ENCODE peak calls at places on chromosome 12, in five cellular contexts. O is aorta, W is bronchial epithelial cell, X is endodermal cell, R is adrenal gland. N is an unnamed sample.

GRCh38 chr12:114933428-114934160 is 249.6 kb upstream of the TBX3 start:
- DNase-seq in O (no peak), W (no peak), R (peak), X (peak), N (peak)

GRCh38 chr12:8692573-8692972 is 5.2 kb upstream of the RIMKLB start:
- DNase-seq in R (no peak), O (no peak), X (peak), W (peak), N (peak)

GRCh38 chr12:94553130-94553519 is 93.5 kb upstream of the CEP83 start:
- DNase-seq in X (peak), W (peak), R (peak), O (no peak), N (peak)

GRCh38 chr12:92208613-92209121 is 63.0 kb upstream of the BTG1 start:
- DNase-seq in R (no peak), W (peak), X (no peak), O (no peak), N (peak)

GRCh38 chr12:9346866-9347327 is 138.7 kb upstream of the PZP start:
- DNase-seq in O (no peak), W (no peak), X (peak), R (no peak), N (no peak)

GRCh38 chr12:12626471-12626870 is 14.8 kb downstream of the CREBL2 start:
- DNase-seq in W (no peak), O (no peak), X (no peak), R (no peak), N (no peak)

GRCh38 chr12:128918481-128918880 is 65.2 kb downstream of the GLT1D1 start:
- DNase-seq in X (no peak), W (no peak), O (no peak), R (no peak), N (no peak)

GRCh38 chr12:103301642-103302620 is 193.8 kb downstream of the C12orf42 start:
- DNase-seq in W (no peak), R (no peak), O (peak), X (peak), N (no peak)

GRCh38 chr12:22700126-22700525 is 75.2 kb downstream of the ETNK1 start:
- DNase-seq in X (no peak), R (no peak), W (no peak), O (no peak), N (peak)

GRCh38 chr12:230925-231671 is 17.1 kb upstream of the SLC6A12 start:
- DNase-seq in W (no peak), X (peak), R (no peak), O (no peak), N (no peak)

GRCh38 chr12:121628536-121628935 is 2.2 kb downstream of the ORAI1 start:
- DNase-seq in O (no peak), X (no peak), R (no peak), W (no peak), N (no peak)
- H3K4me3 ChIP-seq in O (no peak), X (peak), R (no peak), W (no peak), N (no peak)

GRCh38 chr12:25960176-25960575 is 1.7 kb downstream of the RASSF8 start:
- DNase-seq in X (peak), O (no peak), R (peak), W (no peak), N (peak)

GRCh38 chr12:25958254-25959068 is at the start of gene RASSF8:
- DNase-seq in R (peak), X (peak), O (peak), W (peak), N (peak)

GRCh38 chr12:25959069-25959961 is 833 bp downstream of the RASSF8 start:
- DNase-seq in W (peak), O (peak), X (peak), R (peak), N (peak)

GRCh38 chr12:25960926-25961325 is 2.4 kb downstream of the RASSF8 start:
- DNase-seq in R (no peak), X (no peak), W (no peak), O (no peak), N (no peak)

DNA sequence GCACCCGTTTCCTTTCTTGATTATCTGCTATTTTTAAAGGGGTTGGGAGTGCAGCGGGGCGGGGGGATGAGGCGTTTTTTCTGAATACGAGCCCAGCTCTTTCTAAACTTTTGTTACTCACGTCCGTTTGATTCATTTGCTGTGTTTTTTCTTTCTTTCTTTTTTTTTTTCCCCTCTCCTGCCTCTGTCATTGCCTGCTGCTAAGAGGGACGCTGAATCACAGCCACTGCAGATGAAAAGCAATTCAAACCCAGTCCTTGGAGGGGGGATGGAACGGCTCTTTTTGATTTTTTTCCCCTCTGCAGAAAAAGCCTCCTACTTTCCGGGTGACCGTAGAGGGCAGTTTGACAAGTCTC is 606 bp upstream of the RASSF8 start:
- DNase-seq in O (no peak), R (peak), W (peak), X (no peak), N (peak)
- H3K4me3 ChIP-seq in O (peak), R (peak), W (peak), X (peak), N (peak)

GRCh38 chr12:85036736-85037135 is 585 bp downstream of the LRRIQ1 start:
- DNase-seq in O (no peak), W (no peak), X (no peak), R (no peak), N (no peak)
- H3K4me3 ChIP-seq in O (no peak), W (peak), X (peak), R (no peak), N (peak)

DNA sequence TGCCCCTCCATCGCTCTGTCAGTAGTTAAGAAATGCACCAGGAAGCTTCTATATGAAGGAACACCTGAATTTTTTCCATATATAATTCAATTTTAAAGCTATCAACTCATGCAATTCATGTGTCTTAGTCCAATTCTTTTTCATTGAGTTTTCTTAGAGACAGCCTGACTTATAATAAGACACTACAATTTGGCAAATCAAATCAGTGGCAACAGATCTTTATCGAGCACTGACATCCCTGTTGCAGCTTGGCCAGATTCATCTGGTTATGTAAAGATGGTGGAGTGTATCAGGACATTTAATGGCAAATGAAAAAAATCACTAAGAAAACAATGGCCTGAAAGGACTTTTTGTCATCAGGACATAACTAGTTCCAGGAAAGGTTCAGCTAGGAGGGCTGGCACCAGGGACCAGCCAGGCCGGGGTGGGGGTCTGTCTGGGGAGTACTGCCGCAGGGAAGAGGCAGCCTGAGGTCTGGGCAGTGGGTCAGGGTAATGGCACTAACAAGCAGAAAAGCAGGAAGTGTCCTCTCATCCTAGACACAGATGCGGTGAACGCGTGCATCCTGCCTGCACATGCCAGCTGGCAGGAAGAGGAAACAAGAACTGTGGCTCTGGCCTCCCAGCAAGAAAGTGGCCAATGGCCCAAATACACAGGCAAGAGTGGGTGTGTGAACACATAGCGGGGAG is 100.5 kb upstream of the LMNTD1 start:
- DNase-seq in O (no peak), R (peak), X (no peak), W (no peak), N (no peak)
- H3K4me3 ChIP-seq in O (no peak), R (no peak), X (no peak), W (no peak), N (no peak)

GRCh38 chr12:56631790-56632700 is 1.9 kb upstream of the BAZ2A start:
- DNase-seq in X (peak), W (peak), O (peak), R (peak), N (peak)
- H3K4me3 ChIP-seq in X (peak), W (no peak), O (no peak), R (no peak), N (peak)

GRCh38 chr12:88037770-88038169 is 8.6 kb upstream of the C12orf50 start:
- DNase-seq in R (no peak), X (no peak), O (no peak), W (no peak), N (no peak)
- H3K4me3 ChIP-seq in R (no peak), X (peak), O (no peak), W (no peak), N (no peak)

GRCh38 chr12:55741978-55742377 is 944 bp upstream of the GDF11 start:
- DNase-seq in W (no peak), R (no peak), O (no peak), X (no peak), N (no peak)
- H3K4me3 ChIP-seq in W (no peak), R (no peak), O (no peak), X (peak), N (no peak)

N was measured in osteoblast.